ENCODE peak calls at places on chromosomes 2 and 18, in seven cellular contexts. Z, O, N, H, D, J and M are unnamed samples.

GRCh38 chr2:26164231-26164630 is 8.7 kb upstream of the GAREM2 start:
- DNase-seq in Z (no peak), O (no peak), N (no peak), H (no peak), D (no peak), J (no peak), M (no peak)

GRCh38 chr18:4399929-4400328 is 55.2 kb downstream of the DLGAP1 start:
- DNase-seq in Z (no peak), O (no peak), N (no peak), H (no peak), D (no peak), J (no peak), M (no peak)

GRCh38 chr2:30315391-30316055 is 84.2 kb downstream of the LBH start:
- DNase-seq in Z (no peak), O (no peak), N (no peak), H (no peak), D (no peak), J (no peak), M (no peak)

GRCh38 chr2:126700677-126701076 is 44.7 kb downstream of the GYPC start:
- DNase-seq in Z (no peak), O (no peak), N (no peak), H (no peak), D (no peak), J (no peak), M (no peak)

GRCh38 chr2:157747695-157748370 is 119.2 kb upstream of the ACVR1C start:
- DNase-seq in Z (no peak), O (no peak), N (peak; percentile 18), H (peak; percentile 90), D (no peak), J (no peak), M (peak; percentile 68)

GRCh38 chr2:27162151-27163121 is 13.6 kb downstream of the TCF23 start:
- DNase-seq in Z (no peak), O (no peak), N (no peak), H (no peak), D (no peak), J (no peak), M (no peak)

GRCh38 chr18:46502444-46502843 is 154.6 kb downstream of the LOXHD1 start:
- DNase-seq in Z (peak; percentile 82), O (no peak), N (peak; percentile 19), H (peak; percentile 14), D (no peak), J (no peak), M (no peak)

GRCh38 chr2:10278029-10278762 is 24.5 kb upstream of the HPCAL1 start:
- DNase-seq in Z (no peak), O (no peak), N (no peak), H (peak; percentile 97), D (no peak), J (peak; percentile 55), M (no peak)

GRCh38 chr2:44938287-44939073 is 3.0 kb upstream of the SIX3 start:
- DNase-seq in Z (peak; percentile 52), O (no peak), N (no peak), H (no peak), D (no peak), J (no peak), M (no peak)

GRCh38 chr18:55088000-55088401 is 128.7 kb upstream of the CCDC68 start:
- DNase-seq in Z (no peak), O (no peak), N (no peak), H (peak; percentile 35), D (no peak), J (no peak), M (no peak)

GRCh38 chr2:138267161-138267901 is 234.2 kb upstream of the SPOPL start:
- DNase-seq in Z (no peak), O (no peak), N (peak; percentile 57), H (no peak), D (no peak), J (no peak), M (peak; percentile 73)

GRCh38 chr2:200861617-200862016 is 2.8 kb downstream of the CLK1 start:
- DNase-seq in Z (no peak), O (no peak), N (no peak), H (no peak), D (no peak), J (no peak), M (no peak)

GRCh38 chr18:57951110-57951796 is 92.8 kb upstream of the NEDD4L start:
- DNase-seq in Z (no peak), O (no peak), N (no peak), H (no peak), D (no peak), J (no peak), M (no peak)

GRCh38 chr2:28505361-28505760 is 9.5 kb downstream of the PLB1 start:
- DNase-seq in Z (no peak), O (no peak), N (no peak), H (no peak), D (no peak), J (no peak), M (no peak)

GRCh38 chr18:48295586-48296311 is 113.4 kb downstream of the ZBTB7C start:
- DNase-seq in Z (peak; percentile 60), O (no peak), N (no peak), H (peak; percentile 67), D (no peak), J (no peak), M (no peak)

GRCh38 chr2:157820202-157820601 is 55.9 kb downstream of the ACVR1 start:
- DNase-seq in Z (no peak), O (no peak), N (no peak), H (no peak), D (no peak), J (no peak), M (no peak)

GRCh38 chr2:240959214-240959940 is 39.0 kb upstream of the SNED1 start:
- DNase-seq in Z (no peak), O (no peak), N (no peak), H (no peak), D (no peak), J (peak; percentile 16), M (no peak)

GRCh38 chr18:49639643-49640361 is 77.9 kb downstream of the LIPG start:
- DNase-seq in Z (no peak), O (no peak), N (no peak), H (no peak), D (no peak), J (no peak), M (no peak)

GRCh38 chr2:164103271-164103670 is 367.5 kb upstream of the FIGN start:
- DNase-seq in Z (no peak), O (no peak), N (no peak), H (no peak), D (no peak), J (no peak), M (no peak)

GRCh38 chr2:73986085-73986680 is 1.5 kb downstream of the TET3 start:
- DNase-seq in Z (no peak), O (peak; percentile 21), N (no peak), H (no peak), D (no peak), J (no peak), M (no peak)

GRCh38 chr2:149365826-149366583 is 35.6 kb downstream of the LYPD6 start:
- DNase-seq in Z (no peak), O (no peak), N (no peak), H (no peak), D (no peak), J (no peak), M (no peak)

GRCh38 chr18:8174758-8175157 is 434.5 kb upstream of the RAB12 start:
- DNase-seq in Z (no peak), O (no peak), N (no peak), H (no peak), D (no peak), J (no peak), M (no peak)

GRCh38 chr2:26454561-26455001 is 23.3 kb downstream of the OTOF start:
- DNase-seq in Z (no peak), O (no peak), N (no peak), H (no peak), D (no peak), J (no peak), M (no peak)

GRCh38 chr2:109537565-109538221 is 76.1 kb downstream of the SEPTIN10 start:
- DNase-seq in Z (no peak), O (no peak), N (no peak), H (peak; percentile 11), D (no peak), J (no peak), M (no peak)

GRCh38 chr2:159882069-159882468 is 84.1 kb upstream of the CD302 start:
- DNase-seq in Z (no peak), O (no peak), N (no peak), H (no peak), D (no peak), J (no peak), M (peak; percentile 32)

GRCh38 chr2:85536479-85536878 is 2.5 kb upstream of the MAT2A start:
- DNase-seq in Z (no peak), O (no peak), N (peak; percentile 27), H (peak; percentile 92), D (no peak), J (no peak), M (no peak)

GRCh38 chr2:69717902-69718301 is 24.0 kb upstream of the ANXA4 start:
- DNase-seq in Z (no peak), O (no peak), N (no peak), H (no peak), D (no peak), J (no peak), M (peak; percentile 97)

GRCh38 chr2:138439733-138440132 is 61.8 kb upstream of the SPOPL start:
- DNase-seq in Z (no peak), O (no peak), N (no peak), H (no peak), D (no peak), J (no peak), M (no peak)

GRCh38 chr2:209236369-209236768 is 187.5 kb upstream of the MAP2 start:
- DNase-seq in Z (peak; percentile 50), O (no peak), N (no peak), H (peak; percentile 0), D (no peak), J (no peak), M (no peak)

GRCh38 chr2:240302933-240303332 is 132.5 kb upstream of the GPC1 start:
- DNase-seq in Z (no peak), O (no peak), N (no peak), H (no peak), D (no peak), J (no peak), M (no peak)

GRCh38 chr18:61546598-61546997 is 213.4 kb downstream of the CDH20 start:
- DNase-seq in Z (no peak), O (no peak), N (peak; percentile 31), H (peak; percentile 79), D (no peak), J (no peak), M (peak; percentile 37)

GRCh38 chr18:35284846-35285245 is 5.2 kb downstream of the ZSCAN30 start:
- DNase-seq in Z (no peak), O (no peak), N (no peak), H (no peak), D (no peak), J (no peak), M (no peak)

GRCh38 chr18:68314403-68314802 is 400.5 kb downstream of the TMX3 start:
- DNase-seq in Z (no peak), O (no peak), N (no peak), H (peak; percentile 68), D (no peak), J (no peak), M (no peak)

GRCh38 chr2:174012347-174013309 is 47.5 kb upstream of the SP3 start:
- DNase-seq in Z (no peak), O (peak; percentile 17), N (peak; percentile 86), H (no peak), D (no peak), J (peak; percentile 47), M (no peak)

GRCh38 chr2:147173186-147173575 is 671.6 kb upstream of the ACVR2A start:
- DNase-seq in Z (no peak), O (no peak), N (peak; percentile 41), H (no peak), D (no peak), J (no peak), M (no peak)

GRCh38 chr2:75241696-75242095 is 42.4 kb upstream of the TACR1 start:
- DNase-seq in Z (no peak), O (no peak), N (peak; percentile 20), H (no peak), D (no peak), J (no peak), M (no peak)